ENCODE peak calls at places on chromosomes 12 and 14, in five cellular contexts. One of them, this sample, is unnamed.

GRCh38 chr14:67680121-67680602 is 5.7 kb upstream of the VTI1B start:
- ATAC-seq in GM12878: peak
- ATAC-seq in HepG2: no peak
- ATAC-seq in K562: peak
- ATAC-seq in upper lobe of left lung: no peak
- ATAC-seq in this sample: no peak

GRCh38 chr14:99578541-99579044 is 25.4 kb downstream of the CCDC85C start:
- ATAC-seq in GM12878: no peak
- ATAC-seq in HepG2: no peak
- ATAC-seq in K562: no peak
- ATAC-seq in upper lobe of left lung: no peak
- ATAC-seq in this sample: peak

GRCh38 chr14:90453401-90453951 is 56.6 kb downstream of the CALM1 start:
- ATAC-seq in GM12878: no peak
- ATAC-seq in HepG2: no peak
- ATAC-seq in K562: peak
- ATAC-seq in upper lobe of left lung: peak
- ATAC-seq in this sample: no peak

GRCh38 chr12:119169150-119169549 is 9.6 kb upstream of the HSPB8 start:
- ATAC-seq in GM12878: no peak
- ATAC-seq in HepG2: no peak
- ATAC-seq in K562: no peak
- ATAC-seq in upper lobe of left lung: no peak
- ATAC-seq in this sample: no peak

GRCh38 chr12:12952036-12952435 is at the start of gene GPRC5D:
- ATAC-seq in GM12878: no peak
- ATAC-seq in HepG2: no peak
- ATAC-seq in K562: no peak
- ATAC-seq in upper lobe of left lung: no peak
- ATAC-seq in this sample: no peak

GRCh38 chr12:69469854-69470188 is 367 bp upstream of the FRS2 start:
- ATAC-seq in GM12878: no peak
- ATAC-seq in HepG2: peak
- ATAC-seq in K562: no peak
- ATAC-seq in upper lobe of left lung: peak
- ATAC-seq in this sample: peak

GRCh38 chr12:112190626-112191025 is 65.3 kb downstream of the TRAFD1 start:
- ATAC-seq in GM12878: no peak
- ATAC-seq in HepG2: no peak
- ATAC-seq in K562: no peak
- ATAC-seq in upper lobe of left lung: no peak
- ATAC-seq in this sample: no peak

GRCh38 chr14:71687115-71687836 is 245.0 kb upstream of the RGS6 start:
- ATAC-seq in GM12878: no peak
- ATAC-seq in HepG2: no peak
- ATAC-seq in K562: no peak
- ATAC-seq in upper lobe of left lung: no peak
- ATAC-seq in this sample: peak

GRCh38 chr14:102993523-102993922 is 63.8 kb downstream of the CDC42BPB start:
- ATAC-seq in GM12878: no peak
- ATAC-seq in HepG2: no peak
- ATAC-seq in K562: no peak
- ATAC-seq in upper lobe of left lung: peak
- ATAC-seq in this sample: no peak

GRCh38 chr12:38102197-38102596 is 214.4 kb upstream of the ALG10B start:
- ATAC-seq in GM12878: no peak
- ATAC-seq in HepG2: no peak
- ATAC-seq in K562: no peak
- ATAC-seq in upper lobe of left lung: no peak
- ATAC-seq in this sample: no peak

GRCh38 chr12:92457458-92458195 is 245.2 kb upstream of the PLEKHG7 start:
- ATAC-seq in GM12878: no peak
- ATAC-seq in HepG2: no peak
- ATAC-seq in K562: no peak
- ATAC-seq in upper lobe of left lung: no peak
- ATAC-seq in this sample: no peak

DNA sequence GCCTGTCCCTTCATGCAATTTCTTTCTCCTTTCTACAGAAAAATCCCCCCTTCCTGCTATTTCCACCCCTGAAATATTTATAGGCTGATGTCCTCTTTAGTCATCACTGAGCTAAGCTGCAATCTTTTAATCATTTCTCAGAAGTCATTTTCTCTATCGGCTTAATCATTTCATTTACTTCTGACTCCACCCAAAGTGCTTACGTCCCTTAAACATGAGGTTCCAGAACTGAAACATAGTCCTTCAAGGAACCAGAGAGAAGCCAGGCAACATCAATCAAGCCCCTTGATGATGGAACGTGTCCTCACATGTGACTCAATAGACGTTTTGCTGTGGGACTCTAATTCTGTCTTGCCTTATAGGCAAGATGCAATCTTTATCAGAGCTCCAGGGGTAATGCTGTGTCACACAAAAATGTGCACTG is 148.7 kb upstream of the KRR1 start:
- ATAC-seq in GM12878: no peak
- ATAC-seq in HepG2: no peak
- ATAC-seq in K562: no peak
- ATAC-seq in upper lobe of left lung: no peak
- ATAC-seq in this sample: no peak
- TF ChIP-seq EP300 in GM12878: no peak
- TF ChIP-seq EP300 in HepG2: no peak
- TF ChIP-seq EP300 in K562: no peak
- TF ChIP-seq EP300 in upper lobe of left lung: no peak
- TF ChIP-seq EP300 in this sample: no peak

DNA sequence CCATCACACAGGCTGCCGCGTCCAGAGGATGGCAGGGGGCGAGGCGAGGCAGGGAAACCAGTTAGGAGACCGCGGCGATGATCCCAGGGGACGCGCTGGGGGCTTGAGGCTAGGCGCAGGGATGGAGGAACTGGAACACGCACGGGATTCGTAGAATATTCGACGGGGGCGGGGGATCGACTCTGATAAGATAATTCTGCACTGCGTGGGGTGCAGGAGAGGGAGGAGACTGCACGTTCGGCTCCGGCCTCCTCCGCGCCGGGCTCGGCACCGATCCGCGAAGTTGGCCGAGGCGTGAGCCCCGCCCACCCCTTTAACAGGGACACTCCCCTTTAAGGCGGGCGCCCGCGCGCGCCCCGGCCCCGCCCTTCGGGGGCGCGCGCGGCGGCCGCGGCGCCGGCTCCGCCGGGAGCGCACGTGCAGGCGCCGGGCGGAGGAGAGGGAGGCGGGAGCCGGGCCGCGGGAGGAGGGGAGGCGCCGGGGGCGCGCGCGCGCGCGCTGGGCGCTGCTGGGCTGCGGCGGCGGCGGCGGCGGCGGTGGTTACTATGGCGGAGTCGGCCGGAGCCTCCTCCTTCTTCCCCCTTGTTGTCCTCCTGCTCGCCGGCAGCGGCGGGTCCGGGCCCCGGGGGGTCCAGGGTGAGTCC is at the start of gene ACVR1B:
- ATAC-seq in GM12878: peak
- ATAC-seq in HepG2: peak
- ATAC-seq in K562: peak
- ATAC-seq in upper lobe of left lung: peak
- ATAC-seq in this sample: peak
- TF ChIP-seq POLR2AphosphoS5 in GM12878: no peak
- TF ChIP-seq POLR2AphosphoS5 in HepG2: no peak
- TF ChIP-seq POLR2AphosphoS5 in K562: no peak
- TF ChIP-seq POLR2AphosphoS5 in upper lobe of left lung: peak
- TF ChIP-seq POLR2AphosphoS5 in this sample: no peak

GRCh38 chr12:96489392-96490056 is at the start of gene CFAP54:
- ATAC-seq in GM12878: peak
- ATAC-seq in HepG2: peak
- ATAC-seq in K562: peak
- ATAC-seq in upper lobe of left lung: peak
- ATAC-seq in this sample: peak
- TF ChIP-seq EP300 in GM12878: peak
- TF ChIP-seq EP300 in HepG2: no peak
- TF ChIP-seq EP300 in K562: no peak
- TF ChIP-seq EP300 in upper lobe of left lung: no peak
- TF ChIP-seq EP300 in this sample: no peak

DNA sequence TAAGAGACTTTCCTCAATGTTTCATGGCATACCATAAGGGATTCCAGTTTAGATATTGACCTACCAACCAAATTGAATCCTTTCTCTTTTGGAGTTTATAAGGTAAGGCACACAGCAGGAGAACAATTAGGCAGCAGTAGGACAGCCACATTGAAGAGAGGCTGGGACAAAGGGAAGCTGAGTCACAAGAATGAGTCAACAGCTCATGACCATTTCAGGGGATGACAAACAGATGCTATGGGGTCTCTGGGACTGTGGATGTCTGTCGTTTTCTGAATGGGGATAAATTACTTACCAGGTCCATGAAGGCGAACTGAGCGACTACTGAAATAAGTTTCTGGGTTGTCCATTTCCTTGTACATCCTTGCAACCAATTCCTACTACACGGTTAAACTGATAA is 48.6 kb upstream of the E2F7 start:
- ATAC-seq in GM12878: no peak
- ATAC-seq in HepG2: no peak
- ATAC-seq in K562: no peak
- ATAC-seq in upper lobe of left lung: no peak
- ATAC-seq in this sample: no peak
- TF ChIP-seq POLR2AphosphoS5 in GM12878: no peak
- TF ChIP-seq POLR2AphosphoS5 in HepG2: no peak
- TF ChIP-seq POLR2AphosphoS5 in K562: no peak
- TF ChIP-seq POLR2AphosphoS5 in upper lobe of left lung: no peak
- TF ChIP-seq POLR2AphosphoS5 in this sample: no peak

GRCh38 chr14:22882529-22883190 is 362 bp upstream of the REM2 start:
- ATAC-seq in GM12878: no peak
- ATAC-seq in HepG2: peak
- ATAC-seq in K562: peak
- ATAC-seq in upper lobe of left lung: no peak
- ATAC-seq in this sample: no peak
- TF ChIP-seq EP300 in GM12878: no peak
- TF ChIP-seq EP300 in HepG2: no peak
- TF ChIP-seq EP300 in K562: no peak
- TF ChIP-seq EP300 in upper lobe of left lung: no peak
- TF ChIP-seq EP300 in this sample: no peak

GRCh38 chr12:50505386-50505827 is 622 bp downstream of the DIP2B start:
- ATAC-seq in GM12878: peak
- ATAC-seq in HepG2: peak
- ATAC-seq in K562: peak
- ATAC-seq in upper lobe of left lung: peak
- ATAC-seq in this sample: peak
- TF ChIP-seq POLR2AphosphoS5 in GM12878: no peak
- TF ChIP-seq POLR2AphosphoS5 in HepG2: no peak
- TF ChIP-seq POLR2AphosphoS5 in K562: no peak
- TF ChIP-seq POLR2AphosphoS5 in upper lobe of left lung: no peak
- TF ChIP-seq POLR2AphosphoS5 in this sample: no peak

GRCh38 chr12:19127270-19127669 is 2.3 kb upstream of the PLEKHA5 start:
- ATAC-seq in GM12878: no peak
- ATAC-seq in HepG2: no peak
- ATAC-seq in K562: no peak
- ATAC-seq in upper lobe of left lung: no peak
- ATAC-seq in this sample: no peak

GRCh38 chr12:19129486-19130223 is at the start of gene PLEKHA5:
- ATAC-seq in GM12878: peak
- ATAC-seq in HepG2: peak
- ATAC-seq in K562: peak
- ATAC-seq in upper lobe of left lung: peak
- ATAC-seq in this sample: peak

GRCh38 chr12:19129121-19129485 is 430 bp upstream of the PLEKHA5 start:
- ATAC-seq in GM12878: no peak
- ATAC-seq in HepG2: no peak
- ATAC-seq in K562: no peak
- ATAC-seq in upper lobe of left lung: no peak
- ATAC-seq in this sample: no peak

GRCh38 chr12:19131020-19131431 is 1.5 kb downstream of the PLEKHA5 start:
- ATAC-seq in GM12878: no peak
- ATAC-seq in HepG2: peak
- ATAC-seq in K562: peak
- ATAC-seq in upper lobe of left lung: peak
- ATAC-seq in this sample: peak

DNA sequence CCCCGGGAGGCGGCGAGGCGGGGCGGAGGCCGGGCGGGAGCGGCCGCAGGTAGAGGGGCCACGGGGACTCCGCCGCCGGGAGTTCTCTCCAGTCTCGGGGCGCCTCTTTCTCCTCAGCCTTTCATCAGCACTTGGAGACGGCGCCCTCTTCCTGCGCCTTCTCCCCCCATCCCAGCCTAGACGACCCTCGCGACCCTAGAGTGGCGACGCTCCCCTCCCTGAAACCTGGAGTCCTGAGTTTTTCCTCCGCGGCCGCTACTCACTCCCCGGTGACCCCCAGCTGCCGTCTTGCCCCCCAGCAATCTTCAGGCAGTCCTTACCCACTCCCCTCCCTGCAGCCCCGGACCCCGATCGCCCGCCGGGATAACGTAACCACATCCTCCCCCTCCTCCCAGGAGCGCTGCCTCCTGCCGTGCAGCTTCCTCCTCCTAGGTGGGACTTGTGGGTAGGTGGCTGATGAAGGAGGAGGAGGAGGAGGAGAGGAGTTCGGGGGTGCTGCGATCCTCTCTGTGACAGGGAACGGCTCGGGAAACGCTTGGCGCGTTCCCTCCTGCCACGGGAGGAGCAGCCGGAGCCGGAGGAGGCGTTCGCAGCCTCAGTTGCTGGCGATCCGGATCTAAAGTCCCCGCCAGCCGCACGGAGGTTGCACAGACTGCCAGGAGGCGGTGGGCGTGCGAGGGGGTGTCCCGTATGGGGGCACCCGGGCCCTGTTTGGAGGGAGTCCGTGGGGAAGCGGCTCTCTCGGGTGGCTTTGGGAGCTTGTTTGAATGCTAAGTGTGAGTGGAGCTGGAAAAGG is 889 bp downstream of the PLEKHA5 start:
- ATAC-seq in GM12878: no peak
- ATAC-seq in HepG2: peak
- ATAC-seq in K562: peak
- ATAC-seq in upper lobe of left lung: peak
- ATAC-seq in this sample: peak
- TF ChIP-seq EP300 in GM12878: no peak
- TF ChIP-seq EP300 in HepG2: no peak
- TF ChIP-seq EP300 in K562: no peak
- TF ChIP-seq EP300 in upper lobe of left lung: no peak
- TF ChIP-seq EP300 in this sample: no peak

GRCh38 chr14:78530078-78530477 is 359.9 kb downstream of the NRXN3 start:
- ATAC-seq in GM12878: peak
- ATAC-seq in HepG2: no peak
- ATAC-seq in K562: peak
- ATAC-seq in upper lobe of left lung: no peak
- ATAC-seq in this sample: no peak

GRCh38 chr14:78535041-78535440 is 364.9 kb downstream of the NRXN3 start:
- ATAC-seq in GM12878: no peak
- ATAC-seq in HepG2: no peak
- ATAC-seq in K562: no peak
- ATAC-seq in upper lobe of left lung: no peak
- ATAC-seq in this sample: no peak
- TF ChIP-seq POLR2AphosphoS5 in GM12878: no peak
- TF ChIP-seq POLR2AphosphoS5 in HepG2: no peak
- TF ChIP-seq POLR2AphosphoS5 in K562: no peak
- TF ChIP-seq POLR2AphosphoS5 in upper lobe of left lung: no peak
- TF ChIP-seq POLR2AphosphoS5 in this sample: no peak